ENCODE peak calls at places on chromosome 15, in nine cellular contexts. D, Z, K, V, B, Q, W, R and T are unnamed samples.

GRCh38 chr15:40282144-40282869 is 557 bp downstream of the ANKRD63 start:
- DNase-seq in B (no peak), K (peak), D (no peak), Z (no peak), R (peak), V (no peak), W (no peak), Q (peak), T (peak)

GRCh38 chr15:43274136-43274535 is 7.4 kb upstream of the TGM5 start:
- DNase-seq in D (no peak), V (no peak), Q (no peak), Z (no peak), R (no peak), K (no peak), B (no peak), W (no peak), T (peak)

GRCh38 chr15:74227968-74228722 is 8.0 kb upstream of the CCDC33 start:
- DNase-seq in Q (peak), K (no peak), Z (no peak), B (no peak), D (peak), R (no peak), V (peak), W (no peak), T (no peak)

GRCh38 chr15:90862964-90863721 is 5.2 kb upstream of the FURIN start:
- DNase-seq in R (no peak), Z (no peak), Q (peak), K (no peak), B (no peak), D (no peak), V (no peak), W (no peak), T (peak)

GRCh38 chr15:74828835-74829234 is 2.4 kb downstream of the CPLX3 start:
- DNase-seq in K (no peak), Z (no peak), D (no peak), W (no peak), R (no peak), Q (no peak), B (no peak), V (no peak), T (no peak)

GRCh38 chr15:75076277-75076676 is 52.9 kb downstream of the PPCDC start:
- DNase-seq in B (no peak), Q (no peak), V (no peak), Z (no peak), K (no peak), D (no peak), W (no peak), R (no peak), T (no peak)

GRCh38 chr15:31214864-31215489 is 111.7 kb upstream of the KLF13 start:
- DNase-seq in V (peak), W (no peak), Q (peak), B (no peak), Z (no peak), R (no peak), K (no peak), D (peak), T (peak)

GRCh38 chr15:63846022-63846544 is 12.3 kb upstream of the HERC1 start:
- DNase-seq in Q (no peak), R (no peak), W (no peak), Z (no peak), V (no peak), D (no peak), B (no peak), K (no peak), T (no peak)

GRCh38 chr15:70024521-70024920 is 73.2 kb downstream of the TLE3 start:
- DNase-seq in Z (no peak), K (no peak), V (no peak), D (no peak), B (no peak), Q (no peak), W (no peak), R (peak), T (no peak)

GRCh38 chr15:70236306-70237103 is 138.8 kb upstream of the TLE3 start:
- DNase-seq in V (peak), R (no peak), B (no peak), W (no peak), D (peak), Q (peak), K (no peak), Z (peak), T (peak)

GRCh38 chr15:89768071-89768500 is 8.0 kb upstream of the MESP2 start:
- DNase-seq in V (peak), Z (no peak), D (peak), K (no peak), B (no peak), W (peak), Q (peak), R (no peak), T (no peak)

GRCh38 chr15:62665449-62665848 is 377.1 kb upstream of the TPM1 start:
- DNase-seq in D (peak), W (no peak), Q (peak), V (peak), B (no peak), R (peak), K (no peak), Z (no peak), T (no peak)

GRCh38 chr15:44066211-44066827 is 128.8 kb downstream of the FRMD5 start:
- DNase-seq in W (no peak), B (peak), K (peak), Q (peak), V (peak), Z (peak), D (peak), R (peak), T (peak)

GRCh38 chr15:95254263-95254662 is 1022.9 kb downstream of the MCTP2 start:
- DNase-seq in B (no peak), V (no peak), Z (no peak), Q (peak), R (no peak), D (peak), K (no peak), W (no peak), T (no peak)

GRCh38 chr15:91116379-91117067 is 16.5 kb downstream of the SV2B start:
- DNase-seq in V (no peak), R (no peak), W (no peak), Q (peak), K (no peak), D (peak), Z (no peak), B (no peak), T (peak)

GRCh38 chr15:57015360-57015759 is 96.9 kb downstream of the TCF12 start:
- DNase-seq in B (no peak), R (no peak), Q (no peak), Z (no peak), K (no peak), W (no peak), V (no peak), D (no peak), T (no peak)

GRCh38 chr15:100082761-100083402 is 258.9 kb downstream of the ADAMTS17 start:
- DNase-seq in V (no peak), Q (no peak), D (no peak), B (no peak), W (no peak), R (no peak), K (no peak), Z (no peak), T (no peak)

GRCh38 chr15:92531406-92531805 is 124.2 kb downstream of the FAM174B start:
- DNase-seq in Q (no peak), D (no peak), W (no peak), Z (no peak), R (no peak), V (no peak), K (no peak), B (no peak), T (no peak)

GRCh38 chr15:66879511-66879910 is 177.5 kb downstream of the SMAD6 start:
- DNase-seq in B (no peak), K (no peak), Z (no peak), D (no peak), Q (no peak), W (no peak), V (no peak), R (no peak), T (no peak)

GRCh38 chr15:56492786-56493555 is 28.0 kb upstream of the MNS1 start:
- DNase-seq in Q (no peak), V (no peak), K (no peak), W (no peak), B (no peak), D (no peak), R (no peak), Z (no peak), T (no peak)

GRCh38 chr15:65793813-65794104 is 1.7 kb upstream of the DENND4A start:
- DNase-seq in B (no peak), V (no peak), Z (no peak), R (no peak), D (no peak), K (no peak), Q (no peak), W (no peak), T (no peak)

GRCh38 chr15:76983588-76984379 is 11.1 kb upstream of the PSTPIP1 start:
- DNase-seq in V (no peak), Z (no peak), D (no peak), W (no peak), B (no peak), K (no peak), R (no peak), Q (peak), T (no peak)

GRCh38 chr15:100114526-100114925 is 227.2 kb downstream of the ADAMTS17 start:
- DNase-seq in V (peak), W (no peak), Z (no peak), B (no peak), Q (peak), D (peak), K (no peak), R (peak), T (no peak)

GRCh38 chr15:69398541-69398940 is 15.6 kb upstream of the KIF23 start:
- DNase-seq in V (peak), W (no peak), B (no peak), R (no peak), K (no peak), Z (no peak), Q (no peak), D (no peak), T (peak)

GRCh38 chr15:93040288-93041158 is 48.5 kb downstream of the RGMA start:
- DNase-seq in W (no peak), B (no peak), R (no peak), K (no peak), V (no peak), D (no peak), Z (no peak), Q (no peak), T (no peak)

GRCh38 chr15:57732526-57733331 is 26.2 kb downstream of the POLR2M start:
- DNase-seq in R (peak), K (peak), D (peak), B (peak), V (peak), W (no peak), Z (peak), Q (peak), T (peak)

GRCh38 chr15:71800835-71801745 is 9.3 kb upstream of the NR2E3 start:
- DNase-seq in Q (peak), W (no peak), Z (peak), R (peak), K (peak), D (peak), V (peak), B (peak), T (peak)

GRCh38 chr15:70596354-70597055 is 166.9 kb downstream of the UACA start:
- DNase-seq in B (peak), K (no peak), W (peak), Q (peak), D (peak), Z (peak), R (no peak), V (peak), T (peak)

GRCh38 chr15:78718257-78718656 is 77.2 kb upstream of the CHRNB4 start:
- DNase-seq in Z (no peak), W (no peak), D (no peak), K (no peak), V (no peak), B (no peak), R (no peak), Q (no peak), T (no peak)

GRCh38 chr15:65033659-65034269 is 4.3 kb upstream of the MTFMT start:
- DNase-seq in V (peak), R (peak), Z (peak), D (peak), B (peak), K (peak), W (no peak), Q (peak), T (peak)

DNA sequence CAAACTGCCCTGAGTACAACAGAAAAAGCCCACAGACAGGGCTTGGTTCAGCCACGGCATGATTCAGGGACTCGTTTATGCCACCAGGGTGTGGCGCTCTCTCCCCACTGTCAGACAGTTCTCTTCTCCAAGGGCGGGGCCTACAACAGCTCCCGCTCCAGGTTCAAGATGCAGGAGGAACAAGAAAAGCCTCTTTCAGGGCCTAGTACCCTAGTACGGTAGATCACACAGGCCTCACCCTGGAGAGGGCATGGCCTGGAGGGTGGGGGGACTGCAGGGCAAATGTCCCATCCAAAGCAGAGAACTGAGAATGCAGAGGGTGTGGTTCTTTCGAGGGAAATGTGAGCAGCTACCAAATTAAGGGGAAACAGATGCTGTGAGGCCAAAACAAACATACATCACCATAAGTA is 12.0 kb downstream of the MESD start:
- DNase-seq in V (peak), Z (no peak), R (peak), D (peak), Q (peak), W (no peak), B (no peak), K (peak), T (peak)
- TF ChIP-seq CTCF in V (peak), Z (peak), R (peak), D (peak), Q (peak), W (peak), B (peak), K (peak), T (peak)

GRCh38 chr15:48643776-48644497 is 1.6 kb downstream of the FBN1 start:
- DNase-seq in W (no peak), V (peak), D (no peak), Q (peak), K (no peak), Z (no peak), B (no peak), R (no peak), T (no peak)
- H3K4me3 ChIP-seq in W (peak), V (peak), D (peak), Q (peak), K (no peak), Z (peak), B (no peak), R (peak), T (no peak)

DNA sequence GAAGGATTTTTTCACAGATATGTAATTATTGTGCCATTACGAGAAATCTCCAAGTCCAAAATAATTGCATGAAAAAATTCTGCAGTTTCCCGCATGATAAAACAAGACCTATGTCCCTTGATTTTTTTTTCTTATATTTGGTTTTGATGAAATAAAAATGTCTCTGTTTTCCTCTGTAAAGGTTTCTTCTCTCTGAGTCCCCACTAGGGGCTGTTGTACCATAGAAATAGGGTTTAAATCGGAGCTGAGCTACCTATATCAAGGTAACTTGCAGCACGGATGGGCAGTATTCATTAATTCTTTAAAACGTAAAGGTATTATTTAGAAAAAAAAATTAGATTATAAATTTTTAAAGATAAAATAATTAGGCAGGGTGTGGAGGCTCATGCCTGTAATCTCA is 66.6 kb upstream of the IGF1R start:
- DNase-seq in K (no peak), Z (no peak), B (no peak), D (no peak), R (peak), V (no peak), Q (no peak), W (no peak), T (peak)
- TF ChIP-seq CTCF in K (no peak), Z (no peak), B (peak), D (peak), R (peak), V (no peak), Q (peak), W (peak), T (peak)

DNA sequence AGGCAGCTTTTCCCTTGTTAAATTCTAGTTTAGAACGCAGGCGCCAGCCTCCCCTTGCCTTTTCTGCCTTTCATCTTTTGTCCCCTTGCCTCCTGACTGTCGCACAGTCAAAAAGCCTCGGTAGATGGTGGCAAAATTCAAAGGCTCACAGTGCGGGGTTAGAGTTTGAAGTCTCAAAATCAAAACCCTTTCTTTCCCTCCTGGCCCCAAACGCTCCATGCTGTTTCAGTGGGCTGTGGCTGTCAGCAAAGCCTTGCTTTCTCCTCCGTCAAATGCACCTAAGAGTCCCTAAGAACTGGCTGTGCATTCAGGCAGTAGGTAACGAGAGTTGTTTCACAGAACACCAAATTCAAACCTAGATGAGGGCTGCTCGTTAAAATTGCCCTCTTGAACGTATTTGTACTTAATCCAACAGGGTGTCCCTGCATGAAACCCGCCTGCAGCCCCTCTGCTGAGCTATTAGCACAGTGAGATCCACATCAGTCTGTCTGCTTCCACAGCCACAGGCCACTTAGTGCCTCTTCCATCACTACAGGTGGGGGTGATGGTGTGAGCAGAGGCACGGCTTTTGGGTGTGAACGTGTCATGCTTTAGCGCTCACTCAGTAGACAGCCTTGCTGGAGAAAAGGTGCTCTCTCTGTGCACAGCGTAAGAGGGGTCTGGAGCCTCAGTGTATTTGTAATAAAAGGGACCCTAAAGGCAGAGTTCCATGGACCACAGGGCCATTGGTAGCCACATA is 120.5 kb downstream of the ATP10A start:
- DNase-seq in K (no peak), V (no peak), B (no peak), D (no peak), R (no peak), Q (no peak), W (no peak), Z (no peak), T (no peak)
- H3K4me3 ChIP-seq in K (no peak), V (no peak), B (no peak), D (no peak), R (no peak), Q (no peak), W (no peak), Z (no peak), T (no peak)

GRCh38 chr15:29942144-29942543 is 119.9 kb upstream of the TJP1 start:
- DNase-seq in D (no peak), R (peak), Q (no peak), Z (no peak), W (no peak), B (no peak), V (peak), K (no peak), T (no peak)
- TF ChIP-seq CTCF in D (peak), R (peak), Q (peak), Z (peak), W (peak), B (peak), V (peak), K (no peak), T (no peak)